ENCODE peak calls at places on chromosome 17, in five cellular contexts. One of them, this sample, is unnamed.

GRCh38 chr17:66357037-66357436 is 54.6 kb downstream of the PRKCA start:
- DNase-seq in lower leg skin: no peak
- DNase-seq in skeletal muscle cell: no peak
- DNase-seq in hippocampal formation: no peak
- DNase-seq in T-helper 2 cell: no peak
- DNase-seq in this sample: no peak

GRCh38 chr17:42518046-42518754 is 17.8 kb upstream of the NAGLU start:
- DNase-seq in lower leg skin: peak; percentile 95
- DNase-seq in hippocampal formation: no peak
- DNase-seq in T-helper 2 cell: no peak
- DNase-seq in skeletal muscle cell: peak; percentile 98
- DNase-seq in this sample: no peak

GRCh38 chr17:12738624-12739023 is 50.7 kb upstream of the ARHGAP44 start:
- DNase-seq in T-helper 2 cell: no peak
- DNase-seq in skeletal muscle cell: no peak
- DNase-seq in lower leg skin: no peak
- DNase-seq in hippocampal formation: no peak
- DNase-seq in this sample: no peak

GRCh38 chr17:73641779-73642580 is 2.3 kb downstream of the SDK2 start:
- DNase-seq in T-helper 2 cell: no peak
- DNase-seq in hippocampal formation: no peak
- DNase-seq in skeletal muscle cell: no peak
- DNase-seq in lower leg skin: no peak
- DNase-seq in this sample: no peak

GRCh38 chr17:10558049-10558448 is 8.6 kb upstream of the MYH2 start:
- DNase-seq in lower leg skin: no peak
- DNase-seq in T-helper 2 cell: no peak
- DNase-seq in hippocampal formation: no peak
- DNase-seq in skeletal muscle cell: no peak
- DNase-seq in this sample: no peak

GRCh38 chr17:67421869-67422273 is 44.8 kb downstream of the PITPNC1 start:
- DNase-seq in T-helper 2 cell: peak; percentile 81
- DNase-seq in lower leg skin: no peak
- DNase-seq in hippocampal formation: no peak
- DNase-seq in skeletal muscle cell: peak; percentile 90
- DNase-seq in this sample: no peak

GRCh38 chr17:45370949-45371413 is 54.2 kb upstream of the MAP3K14 start:
- DNase-seq in hippocampal formation: no peak
- DNase-seq in lower leg skin: peak; percentile 50
- DNase-seq in T-helper 2 cell: no peak
- DNase-seq in skeletal muscle cell: no peak
- DNase-seq in this sample: no peak

GRCh38 chr17:80695979-80696378 is 151.3 kb downstream of the RPTOR start:
- DNase-seq in T-helper 2 cell: no peak
- DNase-seq in hippocampal formation: no peak
- DNase-seq in lower leg skin: no peak
- DNase-seq in skeletal muscle cell: no peak
- DNase-seq in this sample: no peak

GRCh38 chr17:40548982-40549680 is 16.1 kb downstream of the CCR7 start:
- DNase-seq in T-helper 2 cell: no peak
- DNase-seq in skeletal muscle cell: peak; percentile 96
- DNase-seq in hippocampal formation: no peak
- DNase-seq in lower leg skin: peak; percentile 90
- DNase-seq in this sample: no peak